ENCODE peak calls at places on chromosomes 12 and 14, in four cellular contexts. One of them, this sample, is unnamed.
A peak's percentile ranks its signal among the peaks of the same experiment; 100 is the strongest.

GRCh38 chr14:47346849-47347248 is 328.6 kb downstream of the MDGA2 start:
- DNase-seq in fibroblast of lung: no peak
- DNase-seq in heart left ventricle: no peak
- DNase-seq in tibial nerve: no peak
- DNase-seq in this sample: no peak

GRCh38 chr12:65740873-65741600 is 83.2 kb upstream of the HMGA2 start:
- DNase-seq in fibroblast of lung: peak; percentile 79
- DNase-seq in heart left ventricle: peak; percentile 75
- DNase-seq in tibial nerve: peak; percentile 57
- DNase-seq in this sample: no peak

GRCh38 chr12:12510141-12510540 is 52.5 kb downstream of the DUSP16 start:
- DNase-seq in fibroblast of lung: peak; percentile 88
- DNase-seq in heart left ventricle: no peak
- DNase-seq in tibial nerve: no peak
- DNase-seq in this sample: no peak

GRCh38 chr12:98399532-98399931 is 115.9 kb upstream of the TMPO start:
- DNase-seq in fibroblast of lung: peak; percentile 87
- DNase-seq in heart left ventricle: no peak
- DNase-seq in tibial nerve: no peak
- DNase-seq in this sample: no peak

GRCh38 chr12:10098762-10099161 is at the start of gene CLEC1A:
- DNase-seq in fibroblast of lung: no peak
- DNase-seq in heart left ventricle: peak; percentile 58
- DNase-seq in tibial nerve: no peak
- DNase-seq in this sample: no peak

GRCh38 chr12:6951551-6952120 is 480 bp downstream of the PTPN6 start:
- DNase-seq in fibroblast of lung: no peak
- DNase-seq in heart left ventricle: no peak
- DNase-seq in tibial nerve: no peak
- DNase-seq in this sample: peak; percentile 49

GRCh38 chr12:76636141-76636692 is 76.6 kb upstream of the OSBPL8 start:
- DNase-seq in fibroblast of lung: peak; percentile 61
- DNase-seq in heart left ventricle: no peak
- DNase-seq in tibial nerve: no peak
- DNase-seq in this sample: no peak

GRCh38 chr12:15855646-15856045 is 26.5 kb upstream of the STRAP start:
- DNase-seq in fibroblast of lung: peak; percentile 27
- DNase-seq in heart left ventricle: no peak
- DNase-seq in tibial nerve: no peak
- DNase-seq in this sample: no peak

GRCh38 chr14:92755495-92755894 is 7.1 kb upstream of the LGMN start:
- DNase-seq in fibroblast of lung: no peak
- DNase-seq in heart left ventricle: no peak
- DNase-seq in tibial nerve: no peak
- DNase-seq in this sample: no peak

GRCh38 chr14:100290607-100291304 is 15.5 kb downstream of the SLC25A29 start:
- DNase-seq in fibroblast of lung: no peak
- DNase-seq in heart left ventricle: no peak
- DNase-seq in tibial nerve: no peak
- DNase-seq in this sample: no peak

GRCh38 chr14:22456986-22457594 is 131.9 kb downstream of the DAD1 start:
- DNase-seq in fibroblast of lung: no peak
- DNase-seq in heart left ventricle: no peak
- DNase-seq in tibial nerve: no peak
- DNase-seq in this sample: no peak

GRCh38 chr12:106329231-106329985 is 26.9 kb downstream of the TCP11L2 start:
- DNase-seq in fibroblast of lung: no peak
- DNase-seq in heart left ventricle: no peak
- DNase-seq in tibial nerve: no peak
- DNase-seq in this sample: no peak

GRCh38 chr12:32454075-32454474 is 54.7 kb downstream of the FGD4 start:
- DNase-seq in fibroblast of lung: peak; percentile 85
- DNase-seq in heart left ventricle: no peak
- DNase-seq in tibial nerve: no peak
- DNase-seq in this sample: no peak

GRCh38 chr12:104138747-104139186 is 757 bp upstream of the NFYB start:
- DNase-seq in fibroblast of lung: no peak
- DNase-seq in heart left ventricle: no peak
- DNase-seq in tibial nerve: no peak
- DNase-seq in this sample: no peak

GRCh38 chr12:57717846-57718640 is 20.5 kb downstream of the AGAP2 start:
- DNase-seq in fibroblast of lung: no peak
- DNase-seq in heart left ventricle: no peak
- DNase-seq in tibial nerve: no peak
- DNase-seq in this sample: no peak

GRCh38 chr14:96384740-96385139 is 7.2 kb upstream of the AK7 start:
- DNase-seq in fibroblast of lung: no peak
- DNase-seq in heart left ventricle: no peak
- DNase-seq in tibial nerve: no peak
- DNase-seq in this sample: no peak

GRCh38 chr14:104682107-104682593 is 7.3 kb upstream of the INF2 start:
- DNase-seq in fibroblast of lung: no peak
- DNase-seq in heart left ventricle: peak; percentile 24
- DNase-seq in tibial nerve: no peak
- DNase-seq in this sample: no peak

GRCh38 chr14:101406921-101407320 is 154.4 kb upstream of the DIO3 start:
- DNase-seq in fibroblast of lung: no peak
- DNase-seq in heart left ventricle: no peak
- DNase-seq in tibial nerve: no peak
- DNase-seq in this sample: no peak

GRCh38 chr12:94621662-94622359 is 28.5 kb downstream of the TMCC3 start:
- DNase-seq in fibroblast of lung: peak; percentile 74
- DNase-seq in heart left ventricle: no peak
- DNase-seq in tibial nerve: no peak
- DNase-seq in this sample: no peak

GRCh38 chr12:124872068-124872719 is 8.5 kb upstream of the SCARB1 start:
- DNase-seq in fibroblast of lung: no peak
- DNase-seq in heart left ventricle: no peak
- DNase-seq in tibial nerve: no peak
- DNase-seq in this sample: peak; percentile 79

GRCh38 chr12:9648701-9649531 is 20.6 kb upstream of the CLEC2D start:
- DNase-seq in fibroblast of lung: peak; percentile 18
- DNase-seq in heart left ventricle: no peak
- DNase-seq in tibial nerve: no peak
- DNase-seq in this sample: no peak

GRCh38 chr12:127162902-127163301 is 1104.1 kb upstream of the TMEM132C start:
- DNase-seq in fibroblast of lung: peak; percentile 84
- DNase-seq in heart left ventricle: no peak
- DNase-seq in tibial nerve: no peak
- DNase-seq in this sample: no peak

GRCh38 chr12:125113800-125114199 is 48.6 kb downstream of the AACS start:
- DNase-seq in fibroblast of lung: no peak
- DNase-seq in heart left ventricle: no peak
- DNase-seq in tibial nerve: no peak
- DNase-seq in this sample: no peak

GRCh38 chr12:70796989-70797388 is 123.5 kb downstream of the PTPRR start:
- DNase-seq in fibroblast of lung: no peak
- DNase-seq in heart left ventricle: no peak
- DNase-seq in tibial nerve: no peak
- DNase-seq in this sample: no peak

GRCh38 chr12:23731493-23731892 is 218.0 kb downstream of the SOX5 start:
- DNase-seq in fibroblast of lung: no peak
- DNase-seq in heart left ventricle: no peak
- DNase-seq in tibial nerve: no peak
- DNase-seq in this sample: no peak

GRCh38 chr12:6226701-6227096 is 26.5 kb downstream of the CD9 start:
- DNase-seq in fibroblast of lung: no peak
- DNase-seq in heart left ventricle: peak; percentile 59
- DNase-seq in tibial nerve: no peak
- DNase-seq in this sample: no peak

GRCh38 chr12:93080994-93081809 is 152.1 kb upstream of the EEA1 start:
- DNase-seq in fibroblast of lung: peak; percentile 84
- DNase-seq in heart left ventricle: no peak
- DNase-seq in tibial nerve: no peak
- DNase-seq in this sample: no peak

GRCh38 chr14:79144891-79145290 is 974.7 kb downstream of the NRXN3 start:
- DNase-seq in fibroblast of lung: peak; percentile 49
- DNase-seq in heart left ventricle: no peak
- DNase-seq in tibial nerve: no peak
- DNase-seq in this sample: no peak

GRCh38 chr14:88707088-88707487 is 85.7 kb downstream of the EML5 start:
- DNase-seq in fibroblast of lung: no peak
- DNase-seq in heart left ventricle: no peak
- DNase-seq in tibial nerve: no peak
- DNase-seq in this sample: no peak

GRCh38 chr12:64729909-64730584 is 29.2 kb downstream of the GNS start:
- DNase-seq in fibroblast of lung: no peak
- DNase-seq in heart left ventricle: no peak
- DNase-seq in tibial nerve: no peak
- DNase-seq in this sample: no peak

GRCh38 chr12:130017571-130018449 is 114.0 kb upstream of the TMEM132D start:
- DNase-seq in fibroblast of lung: peak; percentile 10
- DNase-seq in heart left ventricle: no peak
- DNase-seq in tibial nerve: no peak
- DNase-seq in this sample: no peak

GRCh38 chr14:36522347-36522971 is 2.4 kb upstream of the NKX2-1 start:
- DNase-seq in fibroblast of lung: no peak
- DNase-seq in heart left ventricle: no peak
- DNase-seq in tibial nerve: no peak
- DNase-seq in this sample: no peak

GRCh38 chr12:5437657-5438056 is 5.7 kb downstream of the NTF3 start:
- DNase-seq in fibroblast of lung: no peak
- DNase-seq in heart left ventricle: no peak
- DNase-seq in tibial nerve: no peak
- DNase-seq in this sample: no peak

DNA sequence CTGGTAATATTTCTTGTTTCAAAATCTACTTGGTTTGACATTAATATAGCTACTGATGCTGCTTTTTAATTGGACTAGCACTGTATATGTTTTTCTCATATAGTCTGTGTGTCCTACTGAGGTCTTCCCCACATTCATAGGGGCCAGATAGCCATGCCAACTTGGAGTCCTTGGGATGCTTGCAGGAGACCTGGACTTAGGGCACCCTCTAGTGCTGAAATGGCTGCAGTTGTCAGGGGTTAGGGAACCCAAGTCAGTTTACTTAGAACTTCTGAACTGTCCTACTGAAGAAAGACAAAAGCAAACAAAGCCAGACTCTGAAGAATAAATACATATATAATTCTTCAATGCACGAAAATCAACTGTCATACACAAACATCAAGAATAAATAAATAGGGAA is 279.9 kb upstream of the SYT1 start:
- DNase-seq in fibroblast of lung: peak; percentile 16
- DNase-seq in heart left ventricle: no peak
- DNase-seq in tibial nerve: no peak
- DNase-seq in this sample: no peak
- TF ChIP-seq CTCF in fibroblast of lung: peak; percentile 12
- TF ChIP-seq CTCF in heart left ventricle: no peak
- TF ChIP-seq CTCF in tibial nerve: no peak
- TF ChIP-seq CTCF in this sample: peak; percentile 40

GRCh38 chr14:105911006-105911847 is 384.8 kb downstream of the TMEM121 start:
- DNase-seq in fibroblast of lung: no peak
- DNase-seq in heart left ventricle: no peak
- DNase-seq in tibial nerve: no peak
- DNase-seq in this sample: no peak
- H3K9me3 ChIP-seq in fibroblast of lung: no peaks in the 10 kb centered on the region
- H3K9me3 ChIP-seq in heart left ventricle: peaks cover 5% of the 10 kb centered on the region
- H3K9me3 ChIP-seq in tibial nerve: peaks cover 59% of the 10 kb centered on the region
- H3K9me3 ChIP-seq in this sample: no peaks in the 10 kb centered on the region

DNA sequence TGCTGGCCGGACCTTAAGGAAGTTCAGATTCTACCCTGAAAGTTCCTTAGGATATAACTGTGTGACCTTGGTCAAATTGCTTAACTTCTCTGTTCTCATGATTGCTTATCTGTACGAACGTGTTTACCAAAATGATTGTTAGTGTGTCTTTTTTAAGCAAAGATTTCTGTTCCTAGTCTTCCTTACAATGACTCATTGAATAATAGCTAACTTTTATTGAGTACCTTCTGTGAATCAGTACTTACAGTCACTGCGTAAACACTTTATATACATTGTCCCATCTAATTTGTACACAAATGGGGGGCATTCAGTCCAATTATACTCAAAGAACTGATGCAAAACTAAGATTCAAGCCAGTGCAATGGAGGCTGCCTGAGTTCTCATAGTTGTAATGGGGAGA is 4.2 kb upstream of the TMEM30B start:
- DNase-seq in fibroblast of lung: no peak
- DNase-seq in heart left ventricle: no peak
- DNase-seq in tibial nerve: no peak
- DNase-seq in this sample: no peak
- TF ChIP-seq CTCF in fibroblast of lung: no peak
- TF ChIP-seq CTCF in heart left ventricle: no peak
- TF ChIP-seq CTCF in tibial nerve: no peak
- TF ChIP-seq CTCF in this sample: no peak

DNA sequence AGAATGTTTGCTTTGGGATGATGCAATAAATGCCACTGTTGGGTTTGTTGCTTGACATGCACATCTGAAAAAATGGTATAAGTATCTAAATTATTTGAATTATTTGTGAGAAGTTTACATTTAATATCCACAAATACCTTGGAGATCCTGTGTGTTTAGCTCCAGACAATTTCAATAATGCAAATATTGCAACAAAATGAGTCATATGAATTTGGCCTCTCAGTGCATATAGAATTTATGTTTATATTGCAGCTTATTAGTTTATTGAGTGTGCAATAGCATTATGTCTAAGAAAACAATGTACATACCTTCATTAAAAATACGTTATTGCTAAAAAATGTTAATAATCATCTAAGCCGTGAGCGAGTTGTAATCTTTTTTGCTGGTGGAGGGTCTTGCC is 153.3 kb downstream of the FSCB start:
- DNase-seq in fibroblast of lung: no peak
- DNase-seq in heart left ventricle: no peak
- DNase-seq in tibial nerve: no peak
- DNase-seq in this sample: no peak
- H3K9me3 ChIP-seq in fibroblast of lung: no peaks in the 10 kb centered on the region
- H3K9me3 ChIP-seq in heart left ventricle: no peaks in the 10 kb centered on the region
- H3K9me3 ChIP-seq in tibial nerve: no peaks in the 10 kb centered on the region
- H3K9me3 ChIP-seq in this sample: no peaks in the 10 kb centered on the region

GRCh38 chr12:48447755-48448154 is 24.6 kb upstream of the ANP32D start:
- DNase-seq in fibroblast of lung: no peak
- DNase-seq in heart left ventricle: no peak
- DNase-seq in tibial nerve: no peak
- DNase-seq in this sample: no peak

GRCh38 chr12:48441122-48441521 is 31.2 kb upstream of the ANP32D start:
- DNase-seq in fibroblast of lung: no peak
- DNase-seq in heart left ventricle: no peak
- DNase-seq in tibial nerve: no peak
- DNase-seq in this sample: no peak

GRCh38 chr12:48445538-48445937 is 26.8 kb upstream of the ANP32D start:
- DNase-seq in fibroblast of lung: no peak
- DNase-seq in heart left ventricle: no peak
- DNase-seq in tibial nerve: no peak
- DNase-seq in this sample: no peak

GRCh38 chr12:48446372-48446771 is 26.0 kb upstream of the ANP32D start:
- DNase-seq in fibroblast of lung: no peak
- DNase-seq in heart left ventricle: peak; percentile 12
- DNase-seq in tibial nerve: no peak
- DNase-seq in this sample: no peak

GRCh38 chr12:48442191-48442828 is 30.0 kb upstream of the ANP32D start:
- DNase-seq in fibroblast of lung: no peak
- DNase-seq in heart left ventricle: no peak
- DNase-seq in tibial nerve: no peak
- DNase-seq in this sample: no peak
- TF ChIP-seq CTCF in fibroblast of lung: no peak
- TF ChIP-seq CTCF in heart left ventricle: no peak
- TF ChIP-seq CTCF in tibial nerve: no peak
- TF ChIP-seq CTCF in this sample: no peak